ENCODE peak calls at places on chromosomes 4 and X, in nine cellular contexts. One of them, this sample, is unnamed.

GRCh38 chr4:37400326-37400881 is 155.9 kb downstream of the NWD2 start:
- DNase-seq in CD4-positive, alpha-beta T cell: no peak
- DNase-seq in stimulated activated naive CD8-positive, alpha-beta T cell treated with anti-CD3 and anti-CD28 coated beads, Interleukin-15, Interleukin-2, amounts not matched to agents 100 U/mL and 50 U/mL, for 24 hours: no peak
- DNase-seq in stimulated activated CD4-positive, alpha-beta T cell treated with anti-CD3 and anti-CD28 coated beads, Interleukin-2, amount 100 ng/mL, for 48 hours: no peak
- DNase-seq in putamen: no peak
- DNase-seq in activated T-cell treated with anti-CD3 and anti-CD28 coated beads for 1 hour: no peak
- DNase-seq in Ammon's horn: no peak
- DNase-seq in GM23338: no peak
- DNase-seq in effector memory CD4-positive, alpha-beta T cell: no peak
- DNase-seq in this sample: no peak

GRCh38 chr4:122673252-122673651 is 52.4 kb upstream of the IL21 start:
- DNase-seq in CD4-positive, alpha-beta T cell: no peak
- DNase-seq in stimulated activated naive CD8-positive, alpha-beta T cell treated with anti-CD3 and anti-CD28 coated beads, Interleukin-15, Interleukin-2, amounts not matched to agents 100 U/mL and 50 U/mL, for 24 hours: no peak
- DNase-seq in stimulated activated CD4-positive, alpha-beta T cell treated with anti-CD3 and anti-CD28 coated beads, Interleukin-2, amount 100 ng/mL, for 48 hours: no peak
- DNase-seq in putamen: no peak
- DNase-seq in activated T-cell treated with anti-CD3 and anti-CD28 coated beads for 1 hour: no peak
- DNase-seq in Ammon's horn: no peak
- DNase-seq in GM23338: peak
- DNase-seq in effector memory CD4-positive, alpha-beta T cell: no peak
- DNase-seq in this sample: no peak

GRCh38 chr4:10204401-10205058 is 87.9 kb upstream of the WDR1 start:
- DNase-seq in CD4-positive, alpha-beta T cell: no peak
- DNase-seq in stimulated activated naive CD8-positive, alpha-beta T cell treated with anti-CD3 and anti-CD28 coated beads, Interleukin-15, Interleukin-2, amounts not matched to agents 100 U/mL and 50 U/mL, for 24 hours: no peak
- DNase-seq in stimulated activated CD4-positive, alpha-beta T cell treated with anti-CD3 and anti-CD28 coated beads, Interleukin-2, amount 100 ng/mL, for 48 hours: no peak
- DNase-seq in putamen: no peak
- DNase-seq in activated T-cell treated with anti-CD3 and anti-CD28 coated beads for 1 hour: no peak
- DNase-seq in Ammon's horn: no peak
- DNase-seq in GM23338: no peak
- DNase-seq in effector memory CD4-positive, alpha-beta T cell: no peak
- DNase-seq in this sample: peak

GRCh38 chr4:61200195-61200990 is at the start of gene ADGRL3:
- DNase-seq in CD4-positive, alpha-beta T cell: no peak
- DNase-seq in stimulated activated naive CD8-positive, alpha-beta T cell treated with anti-CD3 and anti-CD28 coated beads, Interleukin-15, Interleukin-2, amounts not matched to agents 100 U/mL and 50 U/mL, for 24 hours: no peak
- DNase-seq in stimulated activated CD4-positive, alpha-beta T cell treated with anti-CD3 and anti-CD28 coated beads, Interleukin-2, amount 100 ng/mL, for 48 hours: no peak
- DNase-seq in putamen: peak
- DNase-seq in activated T-cell treated with anti-CD3 and anti-CD28 coated beads for 1 hour: no peak
- DNase-seq in Ammon's horn: peak
- DNase-seq in GM23338: peak
- DNase-seq in effector memory CD4-positive, alpha-beta T cell: no peak
- DNase-seq in this sample: peak

GRCh38 chrX:47133493-47133892 is 11.0 kb downstream of the NDUFB11 start:
- DNase-seq in CD4-positive, alpha-beta T cell: no peak
- DNase-seq in stimulated activated naive CD8-positive, alpha-beta T cell treated with anti-CD3 and anti-CD28 coated beads, Interleukin-15, Interleukin-2, amounts not matched to agents 100 U/mL and 50 U/mL, for 24 hours: no peak
- DNase-seq in stimulated activated CD4-positive, alpha-beta T cell treated with anti-CD3 and anti-CD28 coated beads, Interleukin-2, amount 100 ng/mL, for 48 hours: no peak
- DNase-seq in putamen: no peak
- DNase-seq in activated T-cell treated with anti-CD3 and anti-CD28 coated beads for 1 hour: no peak
- DNase-seq in Ammon's horn: no peak
- DNase-seq in GM23338: no peak
- DNase-seq in effector memory CD4-positive, alpha-beta T cell: no peak
- DNase-seq in this sample: no peak

GRCh38 chr4:99998062-99998880 is 48.2 kb upstream of the H2AZ1 start:
- DNase-seq in CD4-positive, alpha-beta T cell: no peak
- DNase-seq in stimulated activated naive CD8-positive, alpha-beta T cell treated with anti-CD3 and anti-CD28 coated beads, Interleukin-15, Interleukin-2, amounts not matched to agents 100 U/mL and 50 U/mL, for 24 hours: no peak
- DNase-seq in stimulated activated CD4-positive, alpha-beta T cell treated with anti-CD3 and anti-CD28 coated beads, Interleukin-2, amount 100 ng/mL, for 48 hours: no peak
- DNase-seq in putamen: peak
- DNase-seq in activated T-cell treated with anti-CD3 and anti-CD28 coated beads for 1 hour: no peak
- DNase-seq in Ammon's horn: peak
- DNase-seq in GM23338: peak
- DNase-seq in effector memory CD4-positive, alpha-beta T cell: no peak
- DNase-seq in this sample: peak

GRCh38 chrX:69145281-69145680 is 20.0 kb downstream of the PJA1 start:
- DNase-seq in CD4-positive, alpha-beta T cell: no peak
- DNase-seq in stimulated activated naive CD8-positive, alpha-beta T cell treated with anti-CD3 and anti-CD28 coated beads, Interleukin-15, Interleukin-2, amounts not matched to agents 100 U/mL and 50 U/mL, for 24 hours: no peak
- DNase-seq in stimulated activated CD4-positive, alpha-beta T cell treated with anti-CD3 and anti-CD28 coated beads, Interleukin-2, amount 100 ng/mL, for 48 hours: no peak
- DNase-seq in putamen: no peak
- DNase-seq in activated T-cell treated with anti-CD3 and anti-CD28 coated beads for 1 hour: no peak
- DNase-seq in Ammon's horn: no peak
- DNase-seq in GM23338: no peak
- DNase-seq in effector memory CD4-positive, alpha-beta T cell: no peak
- DNase-seq in this sample: no peak

GRCh38 chr4:23947826-23948225 is 58.0 kb upstream of the PPARGC1A start:
- DNase-seq in CD4-positive, alpha-beta T cell: no peak
- DNase-seq in stimulated activated naive CD8-positive, alpha-beta T cell treated with anti-CD3 and anti-CD28 coated beads, Interleukin-15, Interleukin-2, amounts not matched to agents 100 U/mL and 50 U/mL, for 24 hours: no peak
- DNase-seq in stimulated activated CD4-positive, alpha-beta T cell treated with anti-CD3 and anti-CD28 coated beads, Interleukin-2, amount 100 ng/mL, for 48 hours: no peak
- DNase-seq in putamen: no peak
- DNase-seq in activated T-cell treated with anti-CD3 and anti-CD28 coated beads for 1 hour: no peak
- DNase-seq in Ammon's horn: no peak
- DNase-seq in GM23338: no peak
- DNase-seq in effector memory CD4-positive, alpha-beta T cell: no peak
- DNase-seq in this sample: no peak

GRCh38 chrX:147910607-147911006 is 1.1 kb upstream of the FMR1 start:
- DNase-seq in CD4-positive, alpha-beta T cell: no peak
- DNase-seq in stimulated activated naive CD8-positive, alpha-beta T cell treated with anti-CD3 and anti-CD28 coated beads, Interleukin-15, Interleukin-2, amounts not matched to agents 100 U/mL and 50 U/mL, for 24 hours: no peak
- DNase-seq in stimulated activated CD4-positive, alpha-beta T cell treated with anti-CD3 and anti-CD28 coated beads, Interleukin-2, amount 100 ng/mL, for 48 hours: no peak
- DNase-seq in putamen: no peak
- DNase-seq in activated T-cell treated with anti-CD3 and anti-CD28 coated beads for 1 hour: no peak
- DNase-seq in Ammon's horn: no peak
- DNase-seq in GM23338: no peak
- DNase-seq in effector memory CD4-positive, alpha-beta T cell: no peak
- DNase-seq in this sample: no peak

GRCh38 chrX:131907488-131908314 is 115.4 kb upstream of the STK26 start:
- DNase-seq in CD4-positive, alpha-beta T cell: no peak
- DNase-seq in stimulated activated naive CD8-positive, alpha-beta T cell treated with anti-CD3 and anti-CD28 coated beads, Interleukin-15, Interleukin-2, amounts not matched to agents 100 U/mL and 50 U/mL, for 24 hours: no peak
- DNase-seq in stimulated activated CD4-positive, alpha-beta T cell treated with anti-CD3 and anti-CD28 coated beads, Interleukin-2, amount 100 ng/mL, for 48 hours: no peak
- DNase-seq in putamen: no peak
- DNase-seq in activated T-cell treated with anti-CD3 and anti-CD28 coated beads for 1 hour: no peak
- DNase-seq in Ammon's horn: no peak
- DNase-seq in GM23338: no peak
- DNase-seq in effector memory CD4-positive, alpha-beta T cell: no peak
- DNase-seq in this sample: no peak

GRCh38 chrX:30888526-30889146 is 418 bp downstream of the TAB3 start:
- DNase-seq in CD4-positive, alpha-beta T cell: peak
- DNase-seq in stimulated activated naive CD8-positive, alpha-beta T cell treated with anti-CD3 and anti-CD28 coated beads, Interleukin-15, Interleukin-2, amounts not matched to agents 100 U/mL and 50 U/mL, for 24 hours: no peak
- DNase-seq in stimulated activated CD4-positive, alpha-beta T cell treated with anti-CD3 and anti-CD28 coated beads, Interleukin-2, amount 100 ng/mL, for 48 hours: peak
- DNase-seq in putamen: peak
- DNase-seq in activated T-cell treated with anti-CD3 and anti-CD28 coated beads for 1 hour: peak
- DNase-seq in Ammon's horn: peak
- DNase-seq in GM23338: peak
- DNase-seq in effector memory CD4-positive, alpha-beta T cell: peak
- DNase-seq in this sample: peak

GRCh38 chr4:13968723-13969122 is 341.2 kb upstream of the BOD1L1 start:
- DNase-seq in CD4-positive, alpha-beta T cell: no peak
- DNase-seq in stimulated activated naive CD8-positive, alpha-beta T cell treated with anti-CD3 and anti-CD28 coated beads, Interleukin-15, Interleukin-2, amounts not matched to agents 100 U/mL and 50 U/mL, for 24 hours: no peak
- DNase-seq in stimulated activated CD4-positive, alpha-beta T cell treated with anti-CD3 and anti-CD28 coated beads, Interleukin-2, amount 100 ng/mL, for 48 hours: no peak
- DNase-seq in putamen: no peak
- DNase-seq in activated T-cell treated with anti-CD3 and anti-CD28 coated beads for 1 hour: no peak
- DNase-seq in Ammon's horn: no peak
- DNase-seq in GM23338: no peak
- DNase-seq in effector memory CD4-positive, alpha-beta T cell: no peak
- DNase-seq in this sample: no peak

GRCh38 chr4:165761968-165762367 is 111.1 kb upstream of the TLL1 start:
- DNase-seq in CD4-positive, alpha-beta T cell: no peak
- DNase-seq in stimulated activated naive CD8-positive, alpha-beta T cell treated with anti-CD3 and anti-CD28 coated beads, Interleukin-15, Interleukin-2, amounts not matched to agents 100 U/mL and 50 U/mL, for 24 hours: no peak
- DNase-seq in stimulated activated CD4-positive, alpha-beta T cell treated with anti-CD3 and anti-CD28 coated beads, Interleukin-2, amount 100 ng/mL, for 48 hours: no peak
- DNase-seq in putamen: no peak
- DNase-seq in activated T-cell treated with anti-CD3 and anti-CD28 coated beads for 1 hour: no peak
- DNase-seq in Ammon's horn: no peak
- DNase-seq in GM23338: no peak
- DNase-seq in effector memory CD4-positive, alpha-beta T cell: no peak
- DNase-seq in this sample: no peak

GRCh38 chrX:45850775-45851433 is 650.2 kb upstream of the DIPK2B start:
- DNase-seq in CD4-positive, alpha-beta T cell: peak
- DNase-seq in stimulated activated naive CD8-positive, alpha-beta T cell treated with anti-CD3 and anti-CD28 coated beads, Interleukin-15, Interleukin-2, amounts not matched to agents 100 U/mL and 50 U/mL, for 24 hours: peak
- DNase-seq in stimulated activated CD4-positive, alpha-beta T cell treated with anti-CD3 and anti-CD28 coated beads, Interleukin-2, amount 100 ng/mL, for 48 hours: no peak
- DNase-seq in putamen: no peak
- DNase-seq in activated T-cell treated with anti-CD3 and anti-CD28 coated beads for 1 hour: no peak
- DNase-seq in Ammon's horn: no peak
- DNase-seq in GM23338: peak
- DNase-seq in effector memory CD4-positive, alpha-beta T cell: no peak
- DNase-seq in this sample: peak

GRCh38 chr4:38314663-38315062 is 349.3 kb upstream of the KLF3 start:
- DNase-seq in CD4-positive, alpha-beta T cell: no peak
- DNase-seq in stimulated activated naive CD8-positive, alpha-beta T cell treated with anti-CD3 and anti-CD28 coated beads, Interleukin-15, Interleukin-2, amounts not matched to agents 100 U/mL and 50 U/mL, for 24 hours: no peak
- DNase-seq in stimulated activated CD4-positive, alpha-beta T cell treated with anti-CD3 and anti-CD28 coated beads, Interleukin-2, amount 100 ng/mL, for 48 hours: no peak
- DNase-seq in putamen: no peak
- DNase-seq in activated T-cell treated with anti-CD3 and anti-CD28 coated beads for 1 hour: no peak
- DNase-seq in Ammon's horn: no peak
- DNase-seq in GM23338: no peak
- DNase-seq in effector memory CD4-positive, alpha-beta T cell: no peak
- DNase-seq in this sample: no peak

GRCh38 chrX:41981481-41982013 is 58.2 kb upstream of the CASK start:
- DNase-seq in CD4-positive, alpha-beta T cell: no peak
- DNase-seq in stimulated activated naive CD8-positive, alpha-beta T cell treated with anti-CD3 and anti-CD28 coated beads, Interleukin-15, Interleukin-2, amounts not matched to agents 100 U/mL and 50 U/mL, for 24 hours: no peak
- DNase-seq in stimulated activated CD4-positive, alpha-beta T cell treated with anti-CD3 and anti-CD28 coated beads, Interleukin-2, amount 100 ng/mL, for 48 hours: no peak
- DNase-seq in putamen: no peak
- DNase-seq in activated T-cell treated with anti-CD3 and anti-CD28 coated beads for 1 hour: no peak
- DNase-seq in Ammon's horn: no peak
- DNase-seq in GM23338: no peak
- DNase-seq in effector memory CD4-positive, alpha-beta T cell: no peak
- DNase-seq in this sample: no peak

GRCh38 chr4:70709551-70710080 is 12.1 kb upstream of the RUFY3 start:
- DNase-seq in CD4-positive, alpha-beta T cell: no peak
- DNase-seq in stimulated activated naive CD8-positive, alpha-beta T cell treated with anti-CD3 and anti-CD28 coated beads, Interleukin-15, Interleukin-2, amounts not matched to agents 100 U/mL and 50 U/mL, for 24 hours: no peak
- DNase-seq in stimulated activated CD4-positive, alpha-beta T cell treated with anti-CD3 and anti-CD28 coated beads, Interleukin-2, amount 100 ng/mL, for 48 hours: no peak
- DNase-seq in putamen: no peak
- DNase-seq in activated T-cell treated with anti-CD3 and anti-CD28 coated beads for 1 hour: no peak
- DNase-seq in Ammon's horn: no peak
- DNase-seq in GM23338: no peak
- DNase-seq in effector memory CD4-positive, alpha-beta T cell: no peak
- DNase-seq in this sample: no peak

GRCh38 chr4:113407409-113407808 is 354.1 kb downstream of the CAMK2D start:
- DNase-seq in CD4-positive, alpha-beta T cell: no peak
- DNase-seq in stimulated activated naive CD8-positive, alpha-beta T cell treated with anti-CD3 and anti-CD28 coated beads, Interleukin-15, Interleukin-2, amounts not matched to agents 100 U/mL and 50 U/mL, for 24 hours: no peak
- DNase-seq in stimulated activated CD4-positive, alpha-beta T cell treated with anti-CD3 and anti-CD28 coated beads, Interleukin-2, amount 100 ng/mL, for 48 hours: no peak
- DNase-seq in putamen: no peak
- DNase-seq in activated T-cell treated with anti-CD3 and anti-CD28 coated beads for 1 hour: no peak
- DNase-seq in Ammon's horn: no peak
- DNase-seq in GM23338: peak
- DNase-seq in effector memory CD4-positive, alpha-beta T cell: no peak
- DNase-seq in this sample: no peak

GRCh38 chrX:1423215-1423614 is 29.5 kb downstream of the ASMTL start:
- DNase-seq in CD4-positive, alpha-beta T cell: no peak
- DNase-seq in stimulated activated naive CD8-positive, alpha-beta T cell treated with anti-CD3 and anti-CD28 coated beads, Interleukin-15, Interleukin-2, amounts not matched to agents 100 U/mL and 50 U/mL, for 24 hours: no peak
- DNase-seq in stimulated activated CD4-positive, alpha-beta T cell treated with anti-CD3 and anti-CD28 coated beads, Interleukin-2, amount 100 ng/mL, for 48 hours: no peak
- DNase-seq in putamen: no peak
- DNase-seq in activated T-cell treated with anti-CD3 and anti-CD28 coated beads for 1 hour: no peak
- DNase-seq in Ammon's horn: no peak
- DNase-seq in GM23338: no peak
- DNase-seq in effector memory CD4-positive, alpha-beta T cell: no peak
- DNase-seq in this sample: no peak

GRCh38 chr4:176268963-176269362 is at the start of gene ASB5:
- DNase-seq in CD4-positive, alpha-beta T cell: no peak
- DNase-seq in stimulated activated naive CD8-positive, alpha-beta T cell treated with anti-CD3 and anti-CD28 coated beads, Interleukin-15, Interleukin-2, amounts not matched to agents 100 U/mL and 50 U/mL, for 24 hours: no peak
- DNase-seq in stimulated activated CD4-positive, alpha-beta T cell treated with anti-CD3 and anti-CD28 coated beads, Interleukin-2, amount 100 ng/mL, for 48 hours: no peak
- DNase-seq in putamen: no peak
- DNase-seq in activated T-cell treated with anti-CD3 and anti-CD28 coated beads for 1 hour: no peak
- DNase-seq in Ammon's horn: no peak
- DNase-seq in GM23338: no peak
- DNase-seq in effector memory CD4-positive, alpha-beta T cell: no peak
- DNase-seq in this sample: no peak

GRCh38 chrX:101744085-101744484 is 84.4 kb upstream of the ARMCX2 start:
- DNase-seq in CD4-positive, alpha-beta T cell: no peak
- DNase-seq in stimulated activated naive CD8-positive, alpha-beta T cell treated with anti-CD3 and anti-CD28 coated beads, Interleukin-15, Interleukin-2, amounts not matched to agents 100 U/mL and 50 U/mL, for 24 hours: no peak
- DNase-seq in stimulated activated CD4-positive, alpha-beta T cell treated with anti-CD3 and anti-CD28 coated beads, Interleukin-2, amount 100 ng/mL, for 48 hours: no peak
- DNase-seq in putamen: no peak
- DNase-seq in activated T-cell treated with anti-CD3 and anti-CD28 coated beads for 1 hour: no peak
- DNase-seq in Ammon's horn: no peak
- DNase-seq in GM23338: no peak
- DNase-seq in effector memory CD4-positive, alpha-beta T cell: no peak
- DNase-seq in this sample: no peak

GRCh38 chr4:88108747-88109122 is 49.7 kb downstream of the ABCG2 start:
- DNase-seq in CD4-positive, alpha-beta T cell: no peak
- DNase-seq in stimulated activated naive CD8-positive, alpha-beta T cell treated with anti-CD3 and anti-CD28 coated beads, Interleukin-15, Interleukin-2, amounts not matched to agents 100 U/mL and 50 U/mL, for 24 hours: no peak
- DNase-seq in stimulated activated CD4-positive, alpha-beta T cell treated with anti-CD3 and anti-CD28 coated beads, Interleukin-2, amount 100 ng/mL, for 48 hours: no peak
- DNase-seq in putamen: no peak
- DNase-seq in activated T-cell treated with anti-CD3 and anti-CD28 coated beads for 1 hour: no peak
- DNase-seq in Ammon's horn: no peak
- DNase-seq in GM23338: no peak
- DNase-seq in effector memory CD4-positive, alpha-beta T cell: no peak
- DNase-seq in this sample: no peak

GRCh38 chr4:52915730-52916129 is 53.6 kb downstream of the RASL11B start:
- DNase-seq in CD4-positive, alpha-beta T cell: no peak
- DNase-seq in stimulated activated naive CD8-positive, alpha-beta T cell treated with anti-CD3 and anti-CD28 coated beads, Interleukin-15, Interleukin-2, amounts not matched to agents 100 U/mL and 50 U/mL, for 24 hours: no peak
- DNase-seq in stimulated activated CD4-positive, alpha-beta T cell treated with anti-CD3 and anti-CD28 coated beads, Interleukin-2, amount 100 ng/mL, for 48 hours: no peak
- DNase-seq in putamen: no peak
- DNase-seq in activated T-cell treated with anti-CD3 and anti-CD28 coated beads for 1 hour: no peak
- DNase-seq in Ammon's horn: peak
- DNase-seq in GM23338: no peak
- DNase-seq in effector memory CD4-positive, alpha-beta T cell: no peak
- DNase-seq in this sample: no peak

GRCh38 chrX:12954981-12955380 is 19.9 kb upstream of the TMSB4X start:
- DNase-seq in CD4-positive, alpha-beta T cell: no peak
- DNase-seq in stimulated activated naive CD8-positive, alpha-beta T cell treated with anti-CD3 and anti-CD28 coated beads, Interleukin-15, Interleukin-2, amounts not matched to agents 100 U/mL and 50 U/mL, for 24 hours: no peak
- DNase-seq in stimulated activated CD4-positive, alpha-beta T cell treated with anti-CD3 and anti-CD28 coated beads, Interleukin-2, amount 100 ng/mL, for 48 hours: no peak
- DNase-seq in putamen: no peak
- DNase-seq in activated T-cell treated with anti-CD3 and anti-CD28 coated beads for 1 hour: no peak
- DNase-seq in Ammon's horn: no peak
- DNase-seq in GM23338: no peak
- DNase-seq in effector memory CD4-positive, alpha-beta T cell: no peak
- DNase-seq in this sample: no peak

GRCh38 chrX:119343856-119344255 is 55.3 kb upstream of the SLC25A43 start:
- DNase-seq in CD4-positive, alpha-beta T cell: no peak
- DNase-seq in stimulated activated naive CD8-positive, alpha-beta T cell treated with anti-CD3 and anti-CD28 coated beads, Interleukin-15, Interleukin-2, amounts not matched to agents 100 U/mL and 50 U/mL, for 24 hours: no peak
- DNase-seq in stimulated activated CD4-positive, alpha-beta T cell treated with anti-CD3 and anti-CD28 coated beads, Interleukin-2, amount 100 ng/mL, for 48 hours: no peak
- DNase-seq in putamen: no peak
- DNase-seq in activated T-cell treated with anti-CD3 and anti-CD28 coated beads for 1 hour: no peak
- DNase-seq in Ammon's horn: no peak
- DNase-seq in GM23338: no peak
- DNase-seq in effector memory CD4-positive, alpha-beta T cell: no peak
- DNase-seq in this sample: no peak

GRCh38 chr4:3679851-3680311 is 86.3 kb upstream of the ADRA2C start:
- DNase-seq in CD4-positive, alpha-beta T cell: no peak
- DNase-seq in stimulated activated naive CD8-positive, alpha-beta T cell treated with anti-CD3 and anti-CD28 coated beads, Interleukin-15, Interleukin-2, amounts not matched to agents 100 U/mL and 50 U/mL, for 24 hours: no peak
- DNase-seq in stimulated activated CD4-positive, alpha-beta T cell treated with anti-CD3 and anti-CD28 coated beads, Interleukin-2, amount 100 ng/mL, for 48 hours: no peak
- DNase-seq in putamen: no peak
- DNase-seq in activated T-cell treated with anti-CD3 and anti-CD28 coated beads for 1 hour: no peak
- DNase-seq in Ammon's horn: no peak
- DNase-seq in GM23338: no peak
- DNase-seq in effector memory CD4-positive, alpha-beta T cell: no peak
- DNase-seq in this sample: no peak

GRCh38 chrX:37627602-37628001 is 56.1 kb downstream of the LANCL3 start:
- DNase-seq in CD4-positive, alpha-beta T cell: no peak
- DNase-seq in stimulated activated naive CD8-positive, alpha-beta T cell treated with anti-CD3 and anti-CD28 coated beads, Interleukin-15, Interleukin-2, amounts not matched to agents 100 U/mL and 50 U/mL, for 24 hours: no peak
- DNase-seq in stimulated activated CD4-positive, alpha-beta T cell treated with anti-CD3 and anti-CD28 coated beads, Interleukin-2, amount 100 ng/mL, for 48 hours: no peak
- DNase-seq in putamen: no peak
- DNase-seq in activated T-cell treated with anti-CD3 and anti-CD28 coated beads for 1 hour: no peak
- DNase-seq in Ammon's horn: no peak
- DNase-seq in GM23338: no peak
- DNase-seq in effector memory CD4-positive, alpha-beta T cell: no peak
- DNase-seq in this sample: no peak

GRCh38 chr4:111923786-111924185 is 221.5 kb upstream of the FAM241A start:
- DNase-seq in CD4-positive, alpha-beta T cell: no peak
- DNase-seq in stimulated activated naive CD8-positive, alpha-beta T cell treated with anti-CD3 and anti-CD28 coated beads, Interleukin-15, Interleukin-2, amounts not matched to agents 100 U/mL and 50 U/mL, for 24 hours: no peak
- DNase-seq in stimulated activated CD4-positive, alpha-beta T cell treated with anti-CD3 and anti-CD28 coated beads, Interleukin-2, amount 100 ng/mL, for 48 hours: no peak
- DNase-seq in putamen: no peak
- DNase-seq in activated T-cell treated with anti-CD3 and anti-CD28 coated beads for 1 hour: no peak
- DNase-seq in Ammon's horn: no peak
- DNase-seq in GM23338: no peak
- DNase-seq in effector memory CD4-positive, alpha-beta T cell: no peak
- DNase-seq in this sample: no peak

GRCh38 chrX:16788477-16788876 is 2.2 kb downstream of the TXLNG start:
- DNase-seq in CD4-positive, alpha-beta T cell: no peak
- DNase-seq in stimulated activated naive CD8-positive, alpha-beta T cell treated with anti-CD3 and anti-CD28 coated beads, Interleukin-15, Interleukin-2, amounts not matched to agents 100 U/mL and 50 U/mL, for 24 hours: no peak
- DNase-seq in stimulated activated CD4-positive, alpha-beta T cell treated with anti-CD3 and anti-CD28 coated beads, Interleukin-2, amount 100 ng/mL, for 48 hours: no peak
- DNase-seq in putamen: no peak
- DNase-seq in activated T-cell treated with anti-CD3 and anti-CD28 coated beads for 1 hour: no peak
- DNase-seq in Ammon's horn: no peak
- DNase-seq in GM23338: no peak
- DNase-seq in effector memory CD4-positive, alpha-beta T cell: no peak
- DNase-seq in this sample: no peak

GRCh38 chrX:66632473-66632872 is 6.4 kb downstream of the EDA2R start:
- DNase-seq in CD4-positive, alpha-beta T cell: no peak
- DNase-seq in stimulated activated naive CD8-positive, alpha-beta T cell treated with anti-CD3 and anti-CD28 coated beads, Interleukin-15, Interleukin-2, amounts not matched to agents 100 U/mL and 50 U/mL, for 24 hours: no peak
- DNase-seq in stimulated activated CD4-positive, alpha-beta T cell treated with anti-CD3 and anti-CD28 coated beads, Interleukin-2, amount 100 ng/mL, for 48 hours: no peak
- DNase-seq in putamen: no peak
- DNase-seq in activated T-cell treated with anti-CD3 and anti-CD28 coated beads for 1 hour: no peak
- DNase-seq in Ammon's horn: no peak
- DNase-seq in GM23338: no peak
- DNase-seq in effector memory CD4-positive, alpha-beta T cell: no peak
- DNase-seq in this sample: no peak

GRCh38 chr4:66157594-66157993 is 487.3 kb upstream of the EPHA5 start:
- DNase-seq in CD4-positive, alpha-beta T cell: no peak
- DNase-seq in stimulated activated naive CD8-positive, alpha-beta T cell treated with anti-CD3 and anti-CD28 coated beads, Interleukin-15, Interleukin-2, amounts not matched to agents 100 U/mL and 50 U/mL, for 24 hours: no peak
- DNase-seq in stimulated activated CD4-positive, alpha-beta T cell treated with anti-CD3 and anti-CD28 coated beads, Interleukin-2, amount 100 ng/mL, for 48 hours: no peak
- DNase-seq in putamen: no peak
- DNase-seq in activated T-cell treated with anti-CD3 and anti-CD28 coated beads for 1 hour: no peak
- DNase-seq in Ammon's horn: no peak
- DNase-seq in GM23338: no peak
- DNase-seq in effector memory CD4-positive, alpha-beta T cell: no peak
- DNase-seq in this sample: no peak